ENCODE peak calls at places on chromosomes 6 and 20, in six cellular contexts. K, E, G, U, D and N are unnamed samples.

GRCh38 chr6:113306552-113307145 is 550.5 kb upstream of the MARCKS start:
- DNase-seq in K (no peak), E (peak), G (peak), U (peak), D (no peak), N (no peak)

GRCh38 chr6:35811699-35811995 is 6.5 kb downstream of the LHFPL5 start:
- DNase-seq in K (no peak), D (no peak), G (no peak), U (no peak), E (no peak), N (no peak)

GRCh38 chr6:144064831-144065668 is 30.3 kb downstream of the SF3B5 start:
- DNase-seq in D (no peak), K (no peak), G (no peak), U (no peak), E (no peak), N (no peak)

GRCh38 chr6:2185056-2185455 is 60.3 kb downstream of the GMDS start:
- DNase-seq in U (peak), K (no peak), G (peak), E (no peak), D (no peak), N (peak)

GRCh38 chr6:39850897-39851296 is 58.7 kb downstream of the DAAM2 start:
- DNase-seq in U (peak), K (no peak), E (no peak), G (peak), D (no peak), N (no peak)

GRCh38 chr20:57102566-57102965 is 163.9 kb downstream of the BMP7 start:
- DNase-seq in K (no peak), D (no peak), U (no peak), E (no peak), G (no peak), N (no peak)

GRCh38 chr6:157614026-157614484 is 209.0 kb upstream of the SNX9 start:
- DNase-seq in K (peak), U (no peak), D (no peak), G (peak), E (no peak), N (no peak)

GRCh38 chr6:155171109-155171746 is 92.6 kb upstream of the CLDN20 start:
- DNase-seq in G (peak), E (peak), D (peak), K (peak), U (peak), N (peak)

GRCh38 chr6:146829792-146830565 is 231.2 kb downstream of the ADGB start:
- DNase-seq in E (no peak), K (no peak), G (no peak), U (no peak), D (no peak), N (no peak)

GRCh38 chr6:123030292-123030691 is 34.3 kb downstream of the CLVS2 start:
- DNase-seq in K (peak), E (peak), U (peak), G (no peak), D (no peak), N (no peak)

GRCh38 chr6:1475169-1475568 is 85.8 kb downstream of the FOXF2 start:
- DNase-seq in D (no peak), G (no peak), K (no peak), U (no peak), E (no peak), N (peak)

GRCh38 chr6:53605543-53606235 is 59.9 kb downstream of the KLHL31 start:
- DNase-seq in U (no peak), G (no peak), E (peak), K (no peak), D (no peak), N (no peak)

GRCh38 chr6:140226637-140227036 is 852.2 kb upstream of the CITED2 start:
- DNase-seq in D (no peak), E (no peak), K (no peak), G (no peak), U (no peak), N (no peak)

GRCh38 chr6:63193324-63193723 is 17.9 kb upstream of the FKBP1C start:
- DNase-seq in D (no peak), U (no peak), K (no peak), G (no peak), E (no peak), N (no peak)

GRCh38 chr6:125904871-125905270 is 51.7 kb upstream of the HINT3 start:
- DNase-seq in G (no peak), D (no peak), E (peak), K (peak), U (peak), N (no peak)

GRCh38 chr6:16129623-16130243 is 847 bp downstream of the MYLIP start:
- DNase-seq in K (peak), G (peak), U (peak), D (no peak), E (peak), N (peak)

GRCh38 chr20:50891138-50891537 is 40.1 kb downstream of the ADNP start:
- DNase-seq in E (no peak), G (peak), U (peak), K (no peak), D (no peak), N (no peak)

GRCh38 chr20:62688855-62689460 is 19.7 kb upstream of the NTSR1 start:
- DNase-seq in D (no peak), G (no peak), K (peak), U (no peak), E (no peak), N (peak)

GRCh38 chr6:79466222-79466834 is 70.9 kb downstream of the LCA5 start:
- DNase-seq in D (no peak), U (peak), K (peak), E (peak), G (peak), N (peak)

GRCh38 chr6:121993362-121993761 is 406.1 kb upstream of the HSF2 start:
- DNase-seq in E (peak), K (no peak), D (no peak), G (no peak), U (no peak), N (no peak)

GRCh38 chr20:53100476-53100911 is 128.3 kb downstream of the TSHZ2 start:
- DNase-seq in K (no peak), U (no peak), G (peak), E (no peak), D (no peak), N (no peak)

GRCh38 chr20:20426472-20426907 is 58.6 kb downstream of the INSM1 start:
- DNase-seq in U (no peak), D (no peak), K (no peak), G (no peak), E (no peak), N (no peak)

GRCh38 chr6:125285936-125286335 is 15.8 kb downstream of the HDDC2 start:
- DNase-seq in E (no peak), K (no peak), U (peak), G (no peak), D (no peak), N (peak)

GRCh38 chr6:41970436-41970846 is 28.8 kb upstream of the CCND3 start:
- DNase-seq in K (no peak), E (peak), D (no peak), G (peak), U (peak), N (peak)

GRCh38 chr20:1479831-1480595 is 11.2 kb downstream of the SIRPB2 start:
- DNase-seq in E (no peak), U (no peak), D (no peak), G (no peak), K (no peak), N (no peak)

GRCh38 chr6:120378582-120379220 is 955.6 kb downstream of the TBC1D32 start:
- DNase-seq in E (peak), D (peak), K (peak), G (peak), U (peak), N (peak)

GRCh38 chr20:53613748-53614147 is 20.1 kb upstream of the ZNF217 start:
- DNase-seq in G (no peak), E (no peak), D (no peak), K (no peak), U (no peak), N (peak)

GRCh38 chr6:132300323-132300949 is 100.8 kb downstream of the MOXD1 start:
- DNase-seq in G (peak), U (peak), E (peak), D (peak), K (peak), N (peak)

GRCh38 chr20:3367125-3367524 is 40.3 kb downstream of the DNAAF9 start:
- DNase-seq in G (no peak), U (no peak), D (no peak), K (no peak), E (no peak), N (no peak)

GRCh38 chr6:45690846-45691245 is 313.1 kb upstream of the SUPT3H start:
- DNase-seq in D (no peak), U (no peak), G (no peak), E (peak), K (no peak), N (no peak)
- H3K4me3 ChIP-seq in D (no peak), U (no peak), G (no peak), E (no peak), K (no peak), N (no peak)

GRCh38 chr6:43509984-43510826 is at the start of gene LRRC73:
- DNase-seq in D (peak), U (peak), K (peak), G (peak), E (no peak), N (peak)

GRCh38 chr6:43509142-43509983 is 783 bp downstream of the LRRC73 start:
- DNase-seq in D (no peak), E (no peak), G (no peak), U (no peak), K (no peak), N (no peak)

GRCh38 chr6:43508481-43509141 is 1.5 kb downstream of the LRRC73 start:
- DNase-seq in E (no peak), G (no peak), U (no peak), D (no peak), K (no peak), N (no peak)

GRCh38 chr6:43511824-43512415 is 1.8 kb upstream of the LRRC73 start:
- DNase-seq in D (no peak), K (no peak), U (no peak), G (no peak), E (no peak), N (no peak)

GRCh38 chr6:43510827-43511163 is 649 bp upstream of the LRRC73 start:
- DNase-seq in K (no peak), E (no peak), G (no peak), D (no peak), U (no peak), N (no peak)
- H3K4me3 ChIP-seq in K (peak), E (peak), G (no peak), D (no peak), U (peak), N (peak)

DNA sequence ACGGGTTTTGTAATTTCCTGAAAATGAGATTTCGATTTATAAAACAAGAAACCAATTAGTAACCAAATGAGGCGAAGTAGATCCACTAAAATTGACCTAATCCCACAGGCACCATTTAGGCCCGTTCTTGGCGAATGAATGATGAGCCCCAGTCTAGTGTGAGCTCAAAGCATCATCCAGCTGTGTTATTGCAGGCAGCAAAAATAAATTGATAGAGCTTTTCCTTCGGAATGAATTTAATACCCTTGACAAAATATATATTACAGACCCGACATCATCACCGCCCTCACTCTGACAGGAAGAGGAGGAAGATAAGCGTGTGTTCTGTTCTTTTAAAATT is 7.9 kb downstream of the SIM1 start:
- DNase-seq in K (no peak), D (no peak), G (no peak), U (no peak), E (no peak), N (no peak)
- H3K4me3 ChIP-seq in K (no peak), D (no peak), G (no peak), U (no peak), E (no peak), N (no peak)

GRCh38 chr6:164005312-164005711 is 590.8 kb downstream of the QKI start:
- DNase-seq in K (no peak), E (no peak), G (no peak), U (no peak), D (no peak), N (no peak)
- H3K4me3 ChIP-seq in K (no peak), E (no peak), G (no peak), U (no peak), D (no peak), N (no peak)

GRCh38 chr6:110284877-110285276 is 73.3 kb downstream of the METTL24 start:
- DNase-seq in K (no peak), D (no peak), U (no peak), G (no peak), E (no peak), N (peak)

GRCh38 chr6:110287462-110288341 is 70.4 kb downstream of the METTL24 start:
- DNase-seq in K (no peak), D (no peak), E (no peak), G (no peak), U (no peak), N (no peak)

GRCh38 chr6:110283657-110284056 is 74.5 kb downstream of the METTL24 start:
- DNase-seq in G (no peak), E (no peak), U (no peak), K (no peak), D (no peak), N (no peak)

GRCh38 chr6:110285306-110286060 is 72.7 kb downstream of the METTL24 start:
- DNase-seq in G (no peak), K (no peak), U (no peak), E (peak), D (no peak), N (peak)

DNA sequence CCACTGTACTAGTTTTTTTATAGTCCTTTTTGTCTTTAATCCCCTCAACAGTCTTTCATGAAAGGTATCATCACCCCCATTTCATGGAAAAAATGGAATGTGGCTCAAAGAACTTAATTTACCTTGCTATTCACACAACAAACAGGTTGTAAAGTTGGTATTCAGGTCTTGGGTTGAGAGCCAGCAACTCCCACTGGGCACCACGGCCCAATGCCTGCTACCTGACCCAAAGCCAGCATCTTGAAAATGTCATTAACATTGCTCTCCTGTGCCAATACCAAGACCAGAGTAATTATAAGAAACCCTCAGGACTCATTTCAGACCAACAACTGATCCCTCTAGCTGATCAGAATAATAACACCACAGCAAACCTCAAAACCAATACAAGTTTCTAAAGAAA is 75.7 kb downstream of the METTL24 start:
- DNase-seq in G (no peak), D (no peak), U (no peak), K (no peak), E (no peak), N (no peak)
- H3K4me3 ChIP-seq in G (no peak), D (no peak), U (no peak), K (no peak), E (no peak), N (no peak)

GRCh38 chr6:119077643-119078448 is 618 bp downstream of the FAM184A start:
- DNase-seq in E (peak), G (peak), U (peak), D (peak), K (peak), N (peak)
- H3K4me3 ChIP-seq in E (peak), G (peak), U (peak), D (peak), K (peak), N (peak)

GRCh38 chr20:59581983-59582679 is 22.2 kb upstream of the PHACTR3 start:
- DNase-seq in D (no peak), U (no peak), G (no peak), K (no peak), E (no peak), N (no peak)
- H3K4me3 ChIP-seq in D (no peak), U (no peak), G (no peak), K (no peak), E (no peak), N (no peak)

DNA sequence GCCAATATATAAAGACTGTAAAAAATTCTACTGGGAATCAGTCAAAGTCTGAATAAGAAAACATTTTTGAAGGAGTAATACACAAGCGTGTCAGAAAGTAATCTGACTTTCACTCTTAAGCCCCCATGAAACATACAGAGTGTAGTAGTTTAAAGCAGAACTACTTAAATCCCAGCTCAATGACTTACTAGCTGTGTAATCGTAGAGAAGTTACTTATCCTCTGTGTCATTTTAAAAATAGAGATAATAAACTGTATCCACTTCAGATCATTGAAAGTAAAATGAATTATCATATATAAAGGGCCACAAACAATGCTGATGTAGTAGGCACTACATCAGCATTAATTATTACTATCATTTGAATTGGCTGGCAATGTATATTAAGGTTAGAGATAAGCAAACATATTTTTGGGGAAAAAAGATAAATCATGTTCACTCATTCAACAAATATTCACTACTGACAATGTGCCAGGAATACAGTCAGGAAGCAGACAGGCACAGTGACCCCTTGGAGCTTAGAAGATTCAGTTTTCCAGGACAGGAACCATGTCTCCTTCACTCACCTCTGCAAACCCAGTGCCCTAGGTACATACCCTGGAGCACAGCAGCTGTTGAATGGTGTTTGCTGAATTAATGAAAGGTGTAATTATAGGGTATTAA is 14.4 kb downstream of the REPS1 start:
- DNase-seq in G (peak), U (peak), E (no peak), K (peak), D (no peak), N (peak)
- H3K4me3 ChIP-seq in G (no peak), U (no peak), E (no peak), K (no peak), D (no peak), N (no peak)

GRCh38 chr20:44109951-44110361 is 77.0 kb downstream of the JPH2 start:
- DNase-seq in K (no peak), E (no peak), G (peak), U (no peak), D (peak), N (no peak)
- H3K4me3 ChIP-seq in K (no peak), E (no peak), G (no peak), U (no peak), D (no peak), N (no peak)

GRCh38 chr20:35318502-35319157 is 26.4 kb upstream of the FAM83C start:
- DNase-seq in E (peak), K (peak), D (no peak), U (peak), G (peak), N (peak)
- H3K4me3 ChIP-seq in E (no peak), K (no peak), D (no peak), U (no peak), G (no peak), N (no peak)